ENCODE peak calls at places on chromosomes 7 and 10, in eight cellular contexts. One of them, this sample, is unnamed.

GRCh38 chr7:144957998-144958397 is 122.1 kb upstream of the TPK1 start:
- DNase-seq in spleen: no peak
- DNase-seq in neural progenitor cell: no peak
- DNase-seq in neural crest cell: no peak
- DNase-seq in fibroblast of villous mesenchyme: no peak
- DNase-seq in MM.1S: no peak
- DNase-seq in uterus: no peak
- DNase-seq in OCI-LY7: no peak
- DNase-seq in this sample: no peak

GRCh38 chr10:115777646-115778045 is 495.4 kb downstream of the GFRA1 start:
- DNase-seq in OCI-LY7: no peak
- DNase-seq in neural crest cell: no peak
- DNase-seq in neural progenitor cell: no peak
- DNase-seq in MM.1S: no peak
- DNase-seq in spleen: no peak
- DNase-seq in uterus: no peak
- DNase-seq in fibroblast of villous mesenchyme: no peak
- DNase-seq in this sample: no peak

GRCh38 chr10:126063353-126063791 is 167.0 kb downstream of the FANK1 start:
- DNase-seq in neural progenitor cell: no peak
- DNase-seq in spleen: no peak
- DNase-seq in fibroblast of villous mesenchyme: peak; percentile 55
- DNase-seq in neural crest cell: no peak
- DNase-seq in MM.1S: no peak
- DNase-seq in OCI-LY7: no peak
- DNase-seq in uterus: no peak
- DNase-seq in this sample: no peak

GRCh38 chr7:16015981-16016380 is 329.5 kb upstream of the MEOX2 start:
- DNase-seq in uterus: no peak
- DNase-seq in OCI-LY7: no peak
- DNase-seq in spleen: no peak
- DNase-seq in MM.1S: no peak
- DNase-seq in neural crest cell: no peak
- DNase-seq in neural progenitor cell: no peak
- DNase-seq in fibroblast of villous mesenchyme: no peak
- DNase-seq in this sample: no peak

GRCh38 chr10:118241229-118242137 is 100.6 kb downstream of the FAM204A start:
- DNase-seq in spleen: peak; percentile 80
- DNase-seq in uterus: peak; percentile 91
- DNase-seq in OCI-LY7: peak; percentile 60
- DNase-seq in neural progenitor cell: peak; percentile 90
- DNase-seq in fibroblast of villous mesenchyme: peak; percentile 84
- DNase-seq in neural crest cell: peak; percentile 89
- DNase-seq in MM.1S: peak; percentile 67
- DNase-seq in this sample: peak; percentile 55

GRCh38 chr10:74863508-74863907 is 37.1 kb downstream of the KAT6B start:
- DNase-seq in neural crest cell: no peak
- DNase-seq in spleen: no peak
- DNase-seq in OCI-LY7: no peak
- DNase-seq in fibroblast of villous mesenchyme: peak; percentile 74
- DNase-seq in MM.1S: no peak
- DNase-seq in neural progenitor cell: no peak
- DNase-seq in uterus: no peak
- DNase-seq in this sample: no peak

GRCh38 chr10:92183199-92183598 is 107.7 kb downstream of the CPEB3 start:
- DNase-seq in MM.1S: no peak
- DNase-seq in fibroblast of villous mesenchyme: no peak
- DNase-seq in spleen: no peak
- DNase-seq in neural crest cell: no peak
- DNase-seq in neural progenitor cell: no peak
- DNase-seq in uterus: no peak
- DNase-seq in OCI-LY7: no peak
- DNase-seq in this sample: no peak

GRCh38 chr7:131255242-131255641 is 72.4 kb upstream of the MKLN1 start:
- DNase-seq in uterus: no peak
- DNase-seq in neural progenitor cell: no peak
- DNase-seq in fibroblast of villous mesenchyme: no peak
- DNase-seq in OCI-LY7: no peak
- DNase-seq in neural crest cell: no peak
- DNase-seq in MM.1S: no peak
- DNase-seq in spleen: no peak
- DNase-seq in this sample: no peak

GRCh38 chr10:67785098-67785497 is 52.9 kb downstream of the DNAJC12 start:
- DNase-seq in neural crest cell: no peak
- DNase-seq in neural progenitor cell: no peak
- DNase-seq in uterus: no peak
- DNase-seq in fibroblast of villous mesenchyme: no peak
- DNase-seq in MM.1S: no peak
- DNase-seq in spleen: no peak
- DNase-seq in OCI-LY7: no peak
- DNase-seq in this sample: no peak

GRCh38 chr7:152521420-152522337 is 85.9 kb upstream of the KMT2C start:
- DNase-seq in MM.1S: no peak
- DNase-seq in spleen: no peak
- DNase-seq in neural progenitor cell: no peak
- DNase-seq in neural crest cell: no peak
- DNase-seq in fibroblast of villous mesenchyme: no peak
- DNase-seq in uterus: no peak
- DNase-seq in OCI-LY7: no peak
- DNase-seq in this sample: no peak

GRCh38 chr10:71728218-71728737 is 8.7 kb upstream of the C10orf105 start:
- DNase-seq in fibroblast of villous mesenchyme: peak; percentile 35
- DNase-seq in neural crest cell: no peak
- DNase-seq in spleen: peak; percentile 84
- DNase-seq in neural progenitor cell: peak; percentile 64
- DNase-seq in MM.1S: peak; percentile 48
- DNase-seq in OCI-LY7: peak; percentile 63
- DNase-seq in uterus: no peak
- DNase-seq in this sample: no peak

GRCh38 chr7:11404355-11404754 is 427.6 kb downstream of the THSD7A start:
- DNase-seq in OCI-LY7: no peak
- DNase-seq in MM.1S: peak; percentile 9
- DNase-seq in neural crest cell: no peak
- DNase-seq in uterus: no peak
- DNase-seq in neural progenitor cell: no peak
- DNase-seq in spleen: no peak
- DNase-seq in fibroblast of villous mesenchyme: no peak
- DNase-seq in this sample: no peak

GRCh38 chr7:26675143-26675887 is 189.1 kb downstream of the SKAP2 start:
- DNase-seq in neural crest cell: no peak
- DNase-seq in OCI-LY7: no peak
- DNase-seq in uterus: no peak
- DNase-seq in MM.1S: no peak
- DNase-seq in fibroblast of villous mesenchyme: no peak
- DNase-seq in neural progenitor cell: no peak
- DNase-seq in spleen: no peak
- DNase-seq in this sample: no peak

GRCh38 chr10:60611291-60611747 is 167.0 kb upstream of the CDK1 start:
- DNase-seq in uterus: no peak
- DNase-seq in OCI-LY7: no peak
- DNase-seq in neural progenitor cell: no peak
- DNase-seq in fibroblast of villous mesenchyme: peak; percentile 9
- DNase-seq in spleen: no peak
- DNase-seq in MM.1S: no peak
- DNase-seq in neural crest cell: no peak
- DNase-seq in this sample: no peak

GRCh38 chr7:47594406-47594805 is 12.5 kb upstream of the TNS3 start:
- DNase-seq in neural crest cell: no peak
- DNase-seq in fibroblast of villous mesenchyme: no peak
- DNase-seq in uterus: no peak
- DNase-seq in spleen: no peak
- DNase-seq in OCI-LY7: no peak
- DNase-seq in MM.1S: no peak
- DNase-seq in neural progenitor cell: no peak
- DNase-seq in this sample: no peak

GRCh38 chr10:91604936-91605534 is 27.8 kb downstream of the PPP1R3C start:
- DNase-seq in MM.1S: no peak
- DNase-seq in spleen: no peak
- DNase-seq in uterus: no peak
- DNase-seq in neural crest cell: no peak
- DNase-seq in OCI-LY7: no peak
- DNase-seq in fibroblast of villous mesenchyme: peak; percentile 85
- DNase-seq in neural progenitor cell: no peak
- DNase-seq in this sample: no peak

DNA sequence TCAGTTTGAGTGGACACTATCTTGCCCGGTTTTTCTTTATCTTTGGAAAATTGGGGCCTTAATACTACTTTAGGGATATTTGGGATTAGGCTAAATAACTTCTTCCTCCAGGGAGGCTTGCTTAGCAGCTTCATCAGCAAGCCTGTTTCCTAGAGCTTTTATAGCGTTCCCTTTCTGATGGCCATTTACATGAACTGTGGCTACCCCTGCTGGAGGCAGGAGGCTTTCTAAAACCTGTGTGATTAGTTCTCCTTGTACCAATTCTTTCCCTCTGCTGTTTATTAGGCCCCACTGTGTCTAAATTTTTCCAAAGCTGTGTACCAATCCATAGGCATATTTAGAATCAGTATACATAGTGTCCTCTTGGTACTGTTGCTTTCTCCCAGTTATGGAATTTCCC is 61.7 kb upstream of the CNTNAP2 start:
- DNase-seq in OCI-LY7: peak; percentile 8
- DNase-seq in neural crest cell: no peak
- DNase-seq in spleen: no peak
- DNase-seq in MM.1S: no peak
- DNase-seq in fibroblast of villous mesenchyme: no peak
- DNase-seq in uterus: no peak
- DNase-seq in neural progenitor cell: no peak
- DNase-seq in this sample: no peak
- TF ChIP-seq CTCF in OCI-LY7: peak; percentile 36
- TF ChIP-seq CTCF in neural crest cell: no peak
- TF ChIP-seq CTCF in spleen: no peak
- TF ChIP-seq CTCF in MM.1S: peak; percentile 13
- TF ChIP-seq CTCF in fibroblast of villous mesenchyme: no peak
- TF ChIP-seq CTCF in uterus: no peak
- TF ChIP-seq CTCF in neural progenitor cell: peak; percentile 28
- TF ChIP-seq CTCF in this sample: no peak

GRCh38 chr7:84612976-84613375 is 418.4 kb upstream of the SEMA3A start:
- DNase-seq in neural progenitor cell: no peak
- DNase-seq in MM.1S: no peak
- DNase-seq in spleen: no peak
- DNase-seq in OCI-LY7: no peak
- DNase-seq in neural crest cell: no peak
- DNase-seq in fibroblast of villous mesenchyme: no peak
- DNase-seq in uterus: no peak
- DNase-seq in this sample: no peak

GRCh38 chr7:84613411-84613810 is 418.8 kb upstream of the SEMA3A start:
- DNase-seq in MM.1S: no peak
- DNase-seq in fibroblast of villous mesenchyme: no peak
- DNase-seq in uterus: no peak
- DNase-seq in OCI-LY7: no peak
- DNase-seq in neural crest cell: no peak
- DNase-seq in neural progenitor cell: no peak
- DNase-seq in spleen: no peak
- DNase-seq in this sample: no peak

GRCh38 chr7:84611391-84611790 is 416.8 kb upstream of the SEMA3A start:
- DNase-seq in OCI-LY7: no peak
- DNase-seq in MM.1S: no peak
- DNase-seq in neural progenitor cell: no peak
- DNase-seq in uterus: no peak
- DNase-seq in spleen: no peak
- DNase-seq in neural crest cell: no peak
- DNase-seq in fibroblast of villous mesenchyme: no peak
- DNase-seq in this sample: no peak

GRCh38 chr7:84617265-84618030 is 422.9 kb upstream of the SEMA3A start:
- DNase-seq in fibroblast of villous mesenchyme: no peak
- DNase-seq in MM.1S: no peak
- DNase-seq in spleen: no peak
- DNase-seq in uterus: no peak
- DNase-seq in neural crest cell: no peak
- DNase-seq in neural progenitor cell: no peak
- DNase-seq in OCI-LY7: no peak
- DNase-seq in this sample: no peak

DNA sequence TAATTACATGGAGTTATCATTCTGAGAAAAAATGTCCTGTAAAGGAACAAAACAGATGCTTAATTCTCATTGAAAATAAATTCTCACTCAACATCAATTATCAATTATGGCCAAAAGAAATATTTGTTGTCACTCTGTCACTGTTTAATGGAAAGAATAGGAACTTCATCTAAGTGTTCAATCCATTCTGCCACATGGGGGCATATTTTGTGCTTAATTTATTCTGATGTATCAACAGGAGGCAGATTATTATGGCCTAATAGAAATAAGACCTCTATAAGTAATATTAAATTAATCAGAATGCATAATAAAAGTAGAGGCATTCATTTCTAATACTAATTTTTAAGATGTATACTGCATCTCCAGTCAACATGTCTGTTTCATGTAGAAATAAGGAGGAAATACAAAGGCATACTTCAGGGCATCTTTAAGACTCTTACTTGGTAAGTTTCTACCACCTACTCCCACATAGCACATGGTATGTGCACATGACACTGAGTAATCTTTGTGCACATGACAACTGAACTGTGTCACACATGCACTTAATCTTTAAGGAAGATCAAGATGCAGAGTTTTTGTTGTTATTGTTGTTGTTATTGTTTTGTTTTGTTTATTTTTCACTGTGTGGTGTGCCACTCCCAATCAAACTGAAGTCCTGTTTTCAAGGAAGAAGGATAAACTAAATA is 420.4 kb upstream of the SEMA3A start:
- DNase-seq in fibroblast of villous mesenchyme: no peak
- DNase-seq in spleen: no peak
- DNase-seq in neural crest cell: no peak
- DNase-seq in uterus: no peak
- DNase-seq in OCI-LY7: no peak
- DNase-seq in MM.1S: no peak
- DNase-seq in neural progenitor cell: no peak
- DNase-seq in this sample: no peak
- TF ChIP-seq CTCF in fibroblast of villous mesenchyme: peak; percentile 10
- TF ChIP-seq CTCF in spleen: no peak
- TF ChIP-seq CTCF in neural crest cell: no peak
- TF ChIP-seq CTCF in uterus: no peak
- TF ChIP-seq CTCF in OCI-LY7: peak; percentile 13
- TF ChIP-seq CTCF in MM.1S: no peak
- TF ChIP-seq CTCF in neural progenitor cell: no peak
- TF ChIP-seq CTCF in this sample: no peak

GRCh38 chr10:29386347-29386999 is 97.6 kb downstream of the LYZL1 start:
- DNase-seq in neural crest cell: no peak
- DNase-seq in fibroblast of villous mesenchyme: peak; percentile 44
- DNase-seq in spleen: no peak
- DNase-seq in OCI-LY7: peak; percentile 35
- DNase-seq in neural progenitor cell: peak; percentile 62
- DNase-seq in uterus: no peak
- DNase-seq in MM.1S: peak; percentile 45
- DNase-seq in this sample: peak; percentile 41
- TF ChIP-seq CTCF in neural crest cell: peak; percentile 77
- TF ChIP-seq CTCF in fibroblast of villous mesenchyme: peak; percentile 76
- TF ChIP-seq CTCF in spleen: peak; percentile 48
- TF ChIP-seq CTCF in OCI-LY7: peak; percentile 86
- TF ChIP-seq CTCF in neural progenitor cell: peak; percentile 76
- TF ChIP-seq CTCF in uterus: peak; percentile 70
- TF ChIP-seq CTCF in MM.1S: peak; percentile 68
- TF ChIP-seq CTCF in this sample: peak; percentile 55

DNA sequence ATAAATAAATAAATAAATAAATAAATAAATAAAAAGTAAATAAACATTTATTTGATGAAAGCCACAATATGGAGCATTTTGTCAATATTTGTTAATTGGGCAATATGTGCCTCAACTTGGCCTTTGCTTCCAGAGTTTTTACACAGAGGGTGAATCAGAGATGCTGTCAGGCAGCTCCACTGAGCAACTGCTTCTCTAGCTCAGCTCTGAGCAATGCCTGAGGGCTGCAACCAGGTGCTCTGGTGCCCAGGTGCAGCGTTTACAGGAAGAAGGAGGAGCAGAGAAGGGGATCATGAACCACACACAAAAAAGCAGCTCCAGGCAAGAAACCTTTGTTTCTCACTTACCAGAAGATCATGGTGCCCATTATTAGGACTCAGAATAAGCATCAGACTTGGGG is 876.2 kb upstream of the AUTS2 start:
- DNase-seq in OCI-LY7: no peak
- DNase-seq in neural crest cell: no peak
- DNase-seq in neural progenitor cell: no peak
- DNase-seq in fibroblast of villous mesenchyme: no peak
- DNase-seq in uterus: no peak
- DNase-seq in MM.1S: peak; percentile 55
- DNase-seq in spleen: no peak
- DNase-seq in this sample: no peak
- TF ChIP-seq CTCF in OCI-LY7: no peak
- TF ChIP-seq CTCF in neural crest cell: no peak
- TF ChIP-seq CTCF in neural progenitor cell: no peak
- TF ChIP-seq CTCF in fibroblast of villous mesenchyme: no peak
- TF ChIP-seq CTCF in uterus: no peak
- TF ChIP-seq CTCF in MM.1S: no peak
- TF ChIP-seq CTCF in spleen: no peak
- TF ChIP-seq CTCF in this sample: no peak